ENCODE peak calls at places on chromosomes 1 and 21, in nine cellular contexts. S, X, V, F, G, D, U, C and H are unnamed samples. For H3K4me1, the result is how much of the 10 kb centered on the place peaks cover.

GRCh38 chr1:100127226-100127625 is 5.5 kb downstream of the SASS6 start:
- DNase-seq in S (no peak), X (no peak), V (no peak), F (no peak), G (no peak), D (no peak), U (no peak), C (no peak), H (no peak)

GRCh38 chr1:117060441-117061317 is 553 bp downstream of the TTF2 start:
- DNase-seq in S (no peak), X (no peak), V (no peak), F (no peak), G (peak), D (no peak), U (peak), C (no peak), H (no peak)

GRCh38 chr1:202159534-202160371 is 649 bp downstream of the PTPN7 start:
- DNase-seq in S (no peak), X (no peak), V (no peak), F (no peak), G (no peak), D (no peak), U (peak), C (no peak), H (peak)

GRCh38 chr1:22139817-22140216 is 3.1 kb downstream of the WNT4 start:
- DNase-seq in S (no peak), X (no peak), V (no peak), F (no peak), G (no peak), D (no peak), U (no peak), C (no peak), H (no peak)

GRCh38 chr1:10835423-10836421 is 39.3 kb upstream of the CASZ1 start:
- DNase-seq in S (peak), X (no peak), V (peak), F (peak), G (peak), D (no peak), U (peak), C (no peak), H (peak)

GRCh38 chr1:224380003-224380402 is 23.3 kb downstream of the CNIH4 start:
- DNase-seq in S (no peak), X (no peak), V (no peak), F (no peak), G (no peak), D (no peak), U (no peak), C (no peak), H (no peak)

GRCh38 chr1:151970641-151971040 is 23.0 kb downstream of the S100A10 start:
- DNase-seq in S (no peak), X (no peak), V (peak), F (no peak), G (no peak), D (no peak), U (peak), C (no peak), H (no peak)

GRCh38 chr1:180265871-180266270 is 35.8 kb downstream of the LHX4 start:
- DNase-seq in S (no peak), X (no peak), V (no peak), F (no peak), G (no peak), D (no peak), U (no peak), C (no peak), H (no peak)

GRCh38 chr1:243917863-243918565 is 68.0 kb upstream of the AKT3 start:
- DNase-seq in S (no peak), X (no peak), V (peak), F (no peak), G (peak), D (no peak), U (no peak), C (no peak), H (no peak)

GRCh38 chr1:65001238-65001792 is 35.0 kb upstream of the JAK1 start:
- DNase-seq in S (peak), X (peak), V (peak), F (peak), G (peak), D (peak), U (peak), C (peak), H (peak)

GRCh38 chr1:52424238-52424637 is 19.8 kb downstream of the PRPF38A start:
- DNase-seq in S (no peak), X (no peak), V (no peak), F (no peak), G (peak), D (no peak), U (peak), C (no peak), H (no peak)

GRCh38 chr1:109385417-109385816 is 12.3 kb downstream of the SORT1 start:
- DNase-seq in S (no peak), X (no peak), V (no peak), F (peak), G (no peak), D (peak), U (no peak), C (peak), H (no peak)

GRCh38 chr1:50098490-50099109 is 10.1 kb upstream of the ELAVL4 start:
- DNase-seq in S (no peak), X (no peak), V (no peak), F (no peak), G (no peak), D (no peak), U (no peak), C (no peak), H (no peak)

GRCh38 chr1:147167361-147167760 is 4.9 kb downstream of the PRKAB2 start:
- DNase-seq in S (no peak), X (no peak), V (no peak), F (no peak), G (peak), D (no peak), U (no peak), C (no peak), H (no peak)

GRCh38 chr21:31552826-31553225 is 106.7 kb upstream of the SOD1 start:
- DNase-seq in S (no peak), X (no peak), V (no peak), F (no peak), G (no peak), D (no peak), U (no peak), C (no peak), H (no peak)

GRCh38 chr1:160428655-160429054 is 28.3 kb downstream of the VANGL2 start:
- DNase-seq in S (peak), X (peak), V (no peak), F (peak), G (peak), D (peak), U (peak), C (peak), H (no peak)

GRCh38 chr1:6591222-6591621 is 11.4 kb downstream of the ZBTB48 start:
- DNase-seq in S (no peak), X (no peak), V (no peak), F (no peak), G (no peak), D (no peak), U (no peak), C (no peak), H (no peak)

GRCh38 chr1:107727866-107728265 is 237.1 kb downstream of the VAV3 start:
- DNase-seq in S (no peak), X (no peak), V (no peak), F (no peak), G (no peak), D (no peak), U (no peak), C (no peak), H (no peak)

GRCh38 chr1:175179837-175180590 is 12.6 kb downstream of the KIAA0040 start:
- DNase-seq in S (no peak), X (no peak), V (no peak), F (no peak), G (no peak), D (no peak), U (no peak), C (no peak), H (no peak)

GRCh38 chr21:43921979-43922945 is 57.2 kb downstream of the AGPAT3 start:
- DNase-seq in S (no peak), X (no peak), V (no peak), F (no peak), G (peak), D (no peak), U (peak), C (no peak), H (no peak)

GRCh38 chr1:19287436-19288185 is 959 bp downstream of the AKR7A3 start:
- DNase-seq in S (peak), X (no peak), V (no peak), F (no peak), G (no peak), D (no peak), U (no peak), C (no peak), H (peak)

GRCh38 chr1:210117681-210118170 is 114.9 kb upstream of the SERTAD4 start:
- DNase-seq in S (no peak), X (no peak), V (no peak), F (no peak), G (no peak), D (no peak), U (no peak), C (no peak), H (no peak)

GRCh38 chr1:110012100-110012499 is 22.3 kb upstream of the STRIP1 start:
- DNase-seq in S (no peak), X (no peak), V (no peak), F (no peak), G (no peak), D (no peak), U (no peak), C (no peak), H (peak)

GRCh38 chr1:169650551-169650950 is 20.6 kb upstream of the SELP start:
- DNase-seq in S (no peak), X (no peak), V (no peak), F (no peak), G (no peak), D (no peak), U (no peak), C (no peak), H (no peak)

GRCh38 chr1:53046930-53047329 is 15.1 kb upstream of the PODN start:
- DNase-seq in S (no peak), X (no peak), V (no peak), F (peak), G (peak), D (no peak), U (peak), C (peak), H (no peak)

GRCh38 chr1:11979453-11979817 is 809 bp upstream of the MFN2 start:
- DNase-seq in S (peak), X (no peak), V (no peak), F (no peak), G (no peak), D (no peak), U (no peak), C (no peak), H (no peak)

GRCh38 chr21:23507501-23507900 is 2099.8 kb downstream of the MRPL39 start:
- DNase-seq in S (no peak), X (no peak), V (no peak), F (no peak), G (no peak), D (no peak), U (no peak), C (no peak), H (no peak)

DNA sequence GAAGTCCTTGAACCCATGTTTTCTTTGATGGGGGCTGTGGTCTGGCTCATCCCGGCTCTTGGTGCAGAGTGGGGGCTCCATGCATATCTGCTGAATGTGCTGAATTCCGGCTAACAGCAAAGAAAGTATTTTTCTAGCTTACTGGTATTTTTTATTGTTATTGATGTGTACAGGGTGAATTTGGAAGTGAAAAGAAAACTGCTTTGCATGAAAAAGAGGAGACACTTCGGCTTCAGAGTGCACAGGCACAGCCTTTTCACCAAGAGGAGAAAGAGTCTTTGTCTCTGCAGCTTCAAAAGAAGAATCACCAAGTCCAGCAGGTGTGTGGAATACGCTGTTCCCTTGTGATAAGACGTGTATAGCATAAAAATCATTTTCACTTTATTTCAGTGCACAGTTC is 57.6 kb downstream of the PCNT start:
- DNase-seq in S (no peak), X (no peak), V (no peak), F (no peak), G (no peak), D (no peak), U (no peak), C (no peak), H (no peak)
- H3K27ac ChIP-seq in S (no peak), X (no peak), V (no peak), F (no peak), G (no peak), D (no peak), U (no peak), C (no peak), H (no peak)

DNA sequence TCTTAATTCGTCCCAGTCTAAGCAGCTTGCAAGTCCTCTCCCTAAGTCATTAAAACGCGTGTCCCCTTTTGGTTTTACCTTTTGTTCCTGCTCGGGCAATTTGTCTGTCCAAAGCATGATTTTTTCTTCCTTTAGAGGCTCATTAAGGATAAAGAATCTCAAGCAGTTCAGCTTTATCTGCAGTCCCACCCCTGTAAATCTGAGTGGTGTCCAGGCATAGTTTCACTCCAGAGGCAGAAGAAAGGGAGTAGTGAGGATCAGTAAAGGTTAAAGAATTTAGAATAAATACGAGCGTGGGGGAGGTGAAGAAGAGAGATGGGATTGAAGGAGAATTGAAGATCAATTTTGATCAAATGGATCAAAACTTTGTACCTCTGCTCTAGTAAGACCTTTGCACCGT is 930 bp upstream of the ETV3 start:
- DNase-seq in S (no peak), X (no peak), V (no peak), F (no peak), G (no peak), D (no peak), U (peak), C (no peak), H (no peak)
- TF ChIP-seq POLR2A in S (no peak), X (no peak), V (no peak), F (no peak), G (no peak), D (no peak), U (no peak), C (no peak), H (no peak)

GRCh38 chr21:35045539-35046222 is 3.4 kb downstream of the RUNX1 start:
- DNase-seq in S (no peak), X (peak), V (no peak), F (no peak), G (no peak), D (no peak), U (no peak), C (no peak), H (no peak)
- H3K4me1 ChIP-seq in S (under half), X (under half), V (under half), F (under half), G (under half), D (under half), U (under half), C (under half), H (under half)

DNA sequence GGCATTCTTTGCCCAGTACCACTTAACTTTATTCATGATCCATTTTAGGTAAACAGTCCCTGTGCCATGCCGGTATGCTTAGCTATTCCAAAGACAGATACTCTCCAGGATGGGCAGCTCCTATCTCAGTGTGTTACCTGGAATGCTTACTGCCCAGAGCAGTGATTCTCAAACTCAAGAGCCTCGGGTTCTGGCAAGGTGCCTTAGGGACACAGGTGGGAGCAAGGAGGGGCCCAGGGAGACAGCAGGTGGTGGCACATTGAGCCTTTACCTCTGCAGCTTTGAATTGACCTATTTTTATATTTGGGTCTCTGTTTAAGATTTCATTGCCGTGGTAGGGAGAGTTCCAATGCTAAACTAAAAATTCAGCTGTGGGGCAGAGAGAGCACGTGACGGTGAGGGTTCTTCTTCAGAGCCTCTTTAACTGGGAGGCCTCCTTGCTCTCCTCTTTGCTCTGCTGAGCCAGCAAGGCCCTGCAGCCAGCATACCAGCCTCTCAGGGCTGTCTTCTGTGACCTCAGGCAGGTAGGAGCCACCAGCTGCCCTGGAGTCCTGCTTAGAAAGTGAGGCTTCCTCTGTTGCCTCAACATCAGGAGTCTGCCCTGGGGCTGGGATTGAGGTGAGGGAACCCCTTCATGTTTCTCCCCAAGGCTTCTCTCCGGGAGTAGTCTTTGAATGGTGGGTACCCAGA is 20.2 kb downstream of the PHGDH start:
- DNase-seq in S (no peak), X (no peak), V (no peak), F (no peak), G (no peak), D (no peak), U (no peak), C (no peak), H (peak)
- H3K27ac ChIP-seq in S (no peak), X (no peak), V (no peak), F (no peak), G (no peak), D (no peak), U (no peak), C (no peak), H (no peak)